ENCODE peak calls at places on chromosomes 6 and 20, in ten cellular contexts. H, T, Q, R, P, B, O, F, I and K are unnamed samples.
A peak's percentile ranks its signal among the peaks of the same experiment; 100 is the strongest.

GRCh38 chr6:112691289-112691688 is 344.2 kb downstream of the RFPL4B start:
- DNase-seq in H (peak; percentile 73), B (no peak), I (no peak), Q (no peak), P (peak; percentile 37), R (no peak), F (no peak), O (no peak), T (no peak), K (no peak)

GRCh38 chr20:48601798-48602197 is 226.0 kb downstream of the PREX1 start:
- DNase-seq in F (no peak), R (no peak), H (no peak), T (no peak), I (no peak), P (no peak), B (no peak), O (no peak), Q (no peak), K (no peak)

GRCh38 chr6:43978473-43979360 is 148.5 kb downstream of the MRPL14 start:
- DNase-seq in R (no peak), Q (no peak), F (no peak), P (no peak), H (no peak), B (no peak), T (no peak), I (no peak), O (no peak), K (no peak)

GRCh38 chr6:169793408-169793807 is 42.0 kb downstream of the ERMARD start:
- DNase-seq in T (no peak), H (no peak), B (no peak), Q (no peak), F (no peak), P (no peak), R (no peak), O (no peak), I (no peak), K (no peak)

GRCh38 chr20:58583141-58583540 is 67.9 kb upstream of the APCDD1L start:
- DNase-seq in F (no peak), H (no peak), I (no peak), R (no peak), B (no peak), Q (no peak), O (no peak), T (no peak), P (no peak), K (no peak)

GRCh38 chr20:13684566-13685222 is 46.0 kb upstream of the TASP1 start:
- DNase-seq in Q (no peak), R (no peak), I (no peak), H (no peak), B (no peak), T (no peak), O (no peak), F (no peak), P (no peak), K (no peak)

GRCh38 chr6:73309784-73310502 is 44.1 kb downstream of the DPPA5 start:
- DNase-seq in F (peak; percentile 35), H (peak; percentile 68), O (peak; percentile 55), B (peak; percentile 50), R (peak; percentile 76), Q (peak; percentile 33), P (no peak), T (peak; percentile 35), I (peak; percentile 78), K (no peak)

GRCh38 chr6:113875470-113875869 is 18.3 kb downstream of the MARCKS start:
- DNase-seq in P (no peak), H (peak; percentile 23), O (no peak), F (no peak), Q (no peak), T (no peak), B (no peak), I (no peak), R (no peak), K (peak; percentile 3)

GRCh38 chr6:34062815-34063214 is 83.1 kb downstream of the GRM4 start:
- DNase-seq in B (no peak), F (no peak), I (no peak), Q (no peak), R (no peak), H (no peak), O (no peak), T (no peak), P (no peak), K (peak; percentile 10)

GRCh38 chr6:120355822-120356221 is 978.5 kb downstream of the TBC1D32 start:
- DNase-seq in Q (no peak), R (no peak), P (no peak), I (no peak), T (no peak), O (no peak), B (no peak), F (no peak), H (no peak), K (no peak)

GRCh38 chr20:24164360-24164759 is 175.8 kb upstream of the GGTLC1 start:
- DNase-seq in F (no peak), P (no peak), T (peak; percentile 51), I (peak; percentile 45), O (no peak), R (peak; percentile 28), B (no peak), Q (no peak), H (peak; percentile 23), K (peak; percentile 46)

GRCh38 chr20:54475334-54476287 is at the start of gene DOK5:
- DNase-seq in F (peak; percentile 59), H (no peak), T (no peak), I (peak; percentile 11), B (no peak), Q (no peak), P (no peak), O (no peak), R (no peak), K (no peak)